ENCODE peak calls at places on chromosomes 11 and 22, in ten cellular contexts. D is AG10803, X is endodermal cell, Y is A549, L is upper lobe of right lung, S is heart left ventricle, V is stomach, B is epithelial cell of esophagus, N is kidney epithelial cell, G is right atrium auricular region. P is an unnamed sample.

GRCh38 chr11:95705485-95706124 is 84.0 kb downstream of the FAM76B start:
- DNase-seq in D (peak), N (no peak), S (peak), X (peak), V (peak), G (peak), B (peak), L (peak), Y (peak), P (peak)

GRCh38 chr11:16779436-16779835 is 41.0 kb downstream of the C11orf58 start:
- DNase-seq in G (no peak), D (no peak), V (peak), B (no peak), S (no peak), L (peak), X (peak), N (no peak), Y (no peak), P (no peak)

GRCh38 chr11:73218106-73218829 is at the start of gene P2RY2:
- DNase-seq in X (peak), G (peak), N (no peak), V (peak), D (peak), S (peak), B (peak), Y (peak), L (peak), P (no peak)

GRCh38 chr11:106076421-106076922 is 675 bp downstream of the KBTBD3 start:
- DNase-seq in D (no peak), N (no peak), G (no peak), V (no peak), Y (no peak), S (no peak), L (no peak), X (no peak), B (peak), P (no peak)

GRCh38 chr11:112784323-112785073 is 176.7 kb upstream of the NCAM1 start:
- DNase-seq in X (peak), S (peak), N (peak), G (peak), V (no peak), D (peak), L (no peak), B (no peak), Y (no peak), P (peak)

GRCh38 chr22:33883561-33883960 is 36.7 kb downstream of the LARGE1 start:
- DNase-seq in L (no peak), N (peak), X (no peak), S (no peak), D (no peak), V (no peak), Y (no peak), G (no peak), B (no peak), P (no peak)

GRCh38 chr11:4181780-4182721 is 87.5 kb downstream of the RRM1 start:
- DNase-seq in Y (peak), X (peak), S (peak), V (peak), N (peak), D (peak), L (peak), B (peak), G (peak), P (peak)

GRCh38 chr11:95092549-95093324 is 3.1 kb downstream of the ENDOD1 start:
- DNase-seq in V (no peak), X (peak), N (no peak), Y (peak), B (peak), S (no peak), L (no peak), D (peak), G (no peak), P (peak)

GRCh38 chr22:45014658-45015057 is 4.9 kb upstream of the PHF21B start:
- DNase-seq in L (no peak), X (peak), G (no peak), Y (no peak), V (no peak), B (no peak), N (no peak), D (no peak), S (no peak), P (no peak)

GRCh38 chr11:113253406-113253805 is 61.0 kb upstream of the TTC12 start:
- DNase-seq in X (no peak), V (no peak), N (no peak), L (no peak), D (no peak), Y (no peak), B (no peak), G (no peak), S (no peak), P (no peak)

GRCh38 chr11:73154178-73154577 is 12.1 kb upstream of the FCHSD2 start:
- DNase-seq in G (no peak), S (no peak), D (no peak), V (no peak), B (no peak), L (no peak), Y (no peak), X (peak), N (no peak), P (no peak)

GRCh38 chr11:10606536-10607208 is 38.2 kb upstream of the LYVE1 start:
- DNase-seq in X (no peak), N (no peak), B (peak), Y (no peak), S (no peak), L (no peak), D (peak), G (no peak), V (no peak), P (peak)

GRCh38 chr11:19101803-19102520 is 15.0 kb upstream of the ZDHHC13 start:
- DNase-seq in X (no peak), L (no peak), S (no peak), G (no peak), V (no peak), Y (no peak), D (no peak), N (no peak), B (peak), P (no peak)

GRCh38 chr11:78231962-78232459 is 43.3 kb downstream of the USP35 start:
- DNase-seq in Y (no peak), S (no peak), G (peak), X (no peak), N (no peak), L (no peak), B (peak), D (peak), V (no peak), P (peak)

GRCh38 chr22:40463017-40463631 is 92.7 kb downstream of the SGSM3 start:
- DNase-seq in N (no peak), L (no peak), S (peak), B (no peak), G (no peak), Y (no peak), V (no peak), X (no peak), D (no peak), P (no peak)

GRCh38 chr11:96964661-96965060 is 574.8 kb downstream of the JRKL start:
- DNase-seq in B (peak), D (no peak), S (no peak), Y (no peak), N (no peak), X (peak), V (no peak), G (no peak), L (no peak), P (no peak)

GRCh38 chr22:19704355-19705015 is 9.8 kb upstream of the SEPTIN5 start:
- DNase-seq in G (no peak), N (no peak), X (no peak), L (peak), Y (no peak), S (no peak), B (no peak), V (no peak), D (no peak), P (no peak)

GRCh38 chr22:27431896-27432295 is 369.7 kb downstream of the MN1 start:
- DNase-seq in N (no peak), L (no peak), X (no peak), S (no peak), D (peak), Y (no peak), V (no peak), G (no peak), B (peak), P (peak)

GRCh38 chr11:11230802-11231562 is 122.1 kb downstream of the CSNK2A3 start:
- DNase-seq in N (no peak), X (peak), D (no peak), S (no peak), Y (peak), V (no peak), B (no peak), L (no peak), G (no peak), P (no peak)

GRCh38 chr11:65471410-65471762 is 27.5 kb upstream of the MALAT1 start:
- DNase-seq in V (peak), L (peak), X (peak), N (no peak), D (peak), B (peak), G (no peak), S (peak), Y (peak), P (peak)

GRCh38 chr22:49971232-49972162 is 10.9 kb downstream of the PIM3 start:
- DNase-seq in G (peak), D (peak), S (peak), V (peak), Y (peak), N (no peak), X (peak), B (no peak), L (peak), P (peak)

GRCh38 chr11:38723361-38723760 is 2125.3 kb upstream of the RAG2 start:
- DNase-seq in X (no peak), G (no peak), L (no peak), D (no peak), S (no peak), Y (no peak), N (no peak), B (no peak), V (no peak), P (no peak)

GRCh38 chr11:102197759-102198158 is 87.5 kb downstream of the YAP1 start:
- DNase-seq in G (no peak), X (peak), Y (no peak), L (no peak), N (no peak), V (no peak), D (no peak), S (no peak), B (no peak), P (no peak)

GRCh38 chr11:61022311-61023085 is 51.0 kb downstream of the CD6 start:
- DNase-seq in B (peak), D (no peak), N (no peak), S (no peak), Y (no peak), L (no peak), X (no peak), V (no peak), G (no peak), P (no peak)

GRCh38 chr22:36029406-36029755 is 757 bp upstream of the RBFOX2 start:
- DNase-seq in S (no peak), L (no peak), B (no peak), Y (no peak), D (no peak), V (no peak), X (no peak), N (no peak), G (no peak), P (peak)

GRCh38 chr11:15097411-15097810 is 17.3 kb upstream of the INSC start:
- DNase-seq in V (no peak), D (no peak), X (no peak), Y (no peak), G (no peak), S (no peak), N (no peak), L (no peak), B (peak), P (peak)

GRCh38 chr11:44753965-44754645 is 27.3 kb downstream of the TSPAN18 start:
- DNase-seq in G (peak), Y (no peak), V (no peak), X (peak), D (peak), N (no peak), B (no peak), L (no peak), S (no peak), P (no peak)

GRCh38 chr11:125564357-125564756 is 4.9 kb upstream of the EI24 start:
- DNase-seq in Y (no peak), S (no peak), N (no peak), G (no peak), D (no peak), B (no peak), L (no peak), V (peak), X (no peak), P (no peak)

GRCh38 chr11:20042025-20042639 is 118.1 kb downstream of the DBX1 start:
- DNase-seq in V (no peak), L (no peak), D (no peak), G (no peak), Y (peak), B (no peak), N (no peak), X (no peak), S (no peak), P (no peak)

GRCh38 chr11:128310005-128310404 is 277.4 kb downstream of the ETS1 start:
- DNase-seq in N (no peak), D (no peak), V (no peak), L (no peak), G (no peak), S (no peak), Y (no peak), X (no peak), B (no peak), P (no peak)

GRCh38 chr11:88487646-88488045 is 150.1 kb upstream of the CTSC start:
- DNase-seq in Y (no peak), X (no peak), N (no peak), S (no peak), L (no peak), G (no peak), V (no peak), D (no peak), B (no peak), P (no peak)

GRCh38 chr11:88489030-88489429 is 151.5 kb upstream of the CTSC start:
- DNase-seq in Y (no peak), S (no peak), N (no peak), B (peak), L (no peak), D (no peak), V (no peak), G (no peak), X (no peak), P (peak)

GRCh38 chr11:88482871-88483301 is 145.3 kb upstream of the CTSC start:
- DNase-seq in N (no peak), X (no peak), D (peak), G (no peak), B (peak), Y (no peak), V (no peak), L (no peak), S (no peak), P (peak)

GRCh38 chr11:88480217-88480616 is 142.7 kb upstream of the CTSC start:
- DNase-seq in X (no peak), B (peak), D (peak), G (no peak), N (peak), L (no peak), V (no peak), S (no peak), Y (no peak), P (peak)

GRCh38 chr11:88484873-88485621 is 147.5 kb upstream of the CTSC start:
- DNase-seq in G (no peak), N (no peak), X (peak), D (peak), S (no peak), V (no peak), L (no peak), B (peak), Y (peak), P (peak)
- TF ChIP-seq CTCF in G (peak), N (peak), X (peak), D (peak), S (peak), V (no peak), L (peak), B (peak), Y (peak), P (peak)

DNA sequence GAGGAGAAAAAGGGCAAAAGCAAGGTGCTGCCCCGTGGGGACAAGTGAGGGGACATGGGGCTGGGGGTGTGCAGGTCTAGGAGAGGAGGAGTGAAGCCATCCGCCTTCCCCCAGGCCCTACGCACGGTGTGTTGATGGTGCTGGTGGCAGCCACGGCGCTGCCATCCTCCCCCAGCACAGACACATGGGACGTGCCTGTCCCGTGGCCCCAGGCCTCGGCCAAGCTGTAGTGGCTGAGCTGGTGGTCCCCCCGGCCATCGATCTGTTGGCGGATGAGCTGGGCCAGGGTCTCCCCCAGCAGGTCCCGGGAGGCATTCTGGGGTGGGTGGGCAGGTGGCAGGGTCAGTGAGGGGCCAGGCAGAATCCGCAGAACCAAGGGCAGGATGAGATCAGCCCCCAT is 18.9 kb downstream of the GGT5 start:
- DNase-seq in N (no peak), L (no peak), V (no peak), B (no peak), D (no peak), X (no peak), G (no peak), S (no peak), Y (no peak), P (no peak)
- H3K4me3 ChIP-seq in N (no peak), L (no peak), V (no peak), B (no peak), D (no peak), X (no peak), G (no peak), S (no peak), Y (no peak), P (no peak)

DNA sequence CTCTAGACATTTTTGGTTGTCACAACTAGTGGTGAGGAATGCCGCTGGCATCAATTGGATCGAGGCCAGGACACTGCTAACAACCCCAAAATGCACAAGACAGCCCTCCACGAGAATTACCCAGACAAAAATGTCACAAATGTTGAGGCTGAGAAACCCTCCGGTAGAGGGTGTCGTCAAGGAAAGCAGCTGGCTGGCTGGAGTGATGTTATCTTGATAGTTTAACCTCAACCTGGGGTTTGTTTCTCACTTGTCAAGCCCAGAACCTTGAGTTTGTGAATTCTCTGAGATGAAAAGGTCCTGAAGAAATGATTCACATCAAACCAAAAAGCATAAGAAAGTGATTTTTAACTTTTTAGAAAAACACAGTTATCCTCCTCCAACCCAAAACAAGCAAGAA is 21.1 kb upstream of the TMPRSS13 start:
- DNase-seq in S (no peak), Y (no peak), D (no peak), G (peak), B (no peak), N (no peak), L (no peak), X (peak), V (no peak), P (no peak)
- TF ChIP-seq CTCF in S (no peak), Y (no peak), D (no peak), G (peak), B (peak), N (peak), L (peak), X (peak), V (no peak), P (peak)

GRCh38 chr11:8910662-8911039 is 338 bp upstream of the AKIP1 start:
- DNase-seq in G (no peak), V (no peak), S (no peak), L (no peak), N (no peak), Y (no peak), D (no peak), B (no peak), X (no peak), P (no peak)

GRCh38 chr11:8917157-8917820 is 6.3 kb downstream of the AKIP1 start:
- DNase-seq in V (peak), N (peak), D (peak), L (peak), S (no peak), X (peak), Y (no peak), G (no peak), B (peak), P (peak)

GRCh38 chr11:8914661-8915018 is 3.7 kb downstream of the AKIP1 start:
- DNase-seq in N (no peak), X (no peak), G (no peak), D (no peak), L (no peak), V (no peak), B (no peak), Y (no peak), S (no peak), P (no peak)

GRCh38 chr11:8911040-8911823 is at the start of gene AKIP1:
- DNase-seq in L (peak), G (peak), Y (peak), S (peak), V (peak), X (peak), D (peak), N (peak), B (peak), P (peak)

GRCh38 chr11:8913961-8914660 is 3.1 kb downstream of the AKIP1 start:
- DNase-seq in G (no peak), N (no peak), L (no peak), B (peak), V (no peak), X (peak), S (peak), Y (peak), D (no peak), P (peak)
- H3K4me3 ChIP-seq in G (no peak), N (no peak), L (peak), B (no peak), V (no peak), X (peak), S (no peak), Y (no peak), D (peak), P (no peak)

GRCh38 chr11:76857776-76858461 is 2.8 kb upstream of the ACER3 start:
- DNase-seq in B (no peak), G (no peak), X (no peak), L (no peak), V (no peak), Y (no peak), D (no peak), S (no peak), N (no peak), P (no peak)

GRCh38 chr11:76863196-76863777 is 2.6 kb downstream of the ACER3 start:
- DNase-seq in N (no peak), B (no peak), X (no peak), V (no peak), G (no peak), S (no peak), L (no peak), Y (no peak), D (no peak), P (no peak)

GRCh38 chr11:76861490-76861953 is 804 bp downstream of the ACER3 start:
- DNase-seq in D (no peak), N (no peak), G (no peak), V (no peak), S (no peak), X (peak), B (peak), L (no peak), Y (no peak), P (no peak)

GRCh38 chr11:76859708-76860233 is 947 bp upstream of the ACER3 start:
- DNase-seq in Y (no peak), N (no peak), B (no peak), D (no peak), G (no peak), S (peak), X (no peak), L (no peak), V (no peak), P (no peak)

DNA sequence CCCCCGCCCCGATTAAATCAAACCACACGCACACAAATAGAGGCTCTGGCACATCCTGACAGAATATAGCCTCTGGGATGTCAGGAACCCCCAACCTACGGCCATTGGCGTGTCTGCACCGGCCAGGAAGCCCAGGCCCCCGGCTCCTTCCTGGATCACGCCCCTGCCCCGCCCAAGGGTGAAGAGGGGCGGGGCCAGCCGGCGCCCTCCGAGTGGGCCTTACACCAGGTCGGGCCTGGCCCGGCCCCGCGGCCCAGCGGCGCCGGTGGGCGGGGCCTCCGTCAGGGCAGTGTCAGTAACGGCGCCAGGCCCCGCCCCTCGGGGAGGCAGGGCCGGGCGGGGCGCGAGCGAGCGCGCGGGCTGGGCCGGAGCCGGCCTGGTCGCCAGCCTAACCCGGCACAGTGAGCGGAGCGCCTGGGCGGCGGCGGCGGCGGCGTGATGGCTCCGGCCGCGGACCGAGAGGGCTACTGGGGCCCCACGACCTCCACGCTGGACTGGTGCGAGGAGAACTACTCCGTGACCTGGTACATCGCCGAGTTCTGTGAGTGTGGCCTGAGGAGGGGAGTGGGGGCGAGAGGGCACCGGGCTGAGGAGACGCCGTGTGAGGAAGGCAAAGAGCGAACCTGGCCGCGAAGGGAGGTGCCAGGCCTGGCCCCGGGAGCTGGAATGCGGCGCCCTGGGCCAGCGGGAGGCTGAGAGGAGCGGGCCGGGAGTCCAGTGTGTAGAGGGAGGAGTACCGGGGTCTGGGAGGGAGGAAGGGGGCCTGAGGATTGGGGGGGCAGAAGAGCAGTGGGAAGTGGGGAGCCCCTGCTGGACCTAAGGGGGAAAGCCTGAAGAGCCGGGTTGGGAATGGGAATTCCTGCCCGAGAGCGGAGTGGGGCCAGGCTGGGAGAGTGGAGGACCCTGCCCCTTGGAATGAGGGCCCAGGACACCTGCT is at the start of gene ACER3:
- DNase-seq in N (peak), L (peak), Y (peak), D (peak), B (peak), S (peak), G (peak), V (peak), X (peak), P (peak)
- TF ChIP-seq CTCF in N (peak), L (peak), Y (no peak), D (peak), B (no peak), S (no peak), G (peak), V (no peak), X (peak), P (peak)

P was measured in fibroblast of mammary gland.